ENCODE peak calls at places on chromosomes 4 and X, in seven cellular contexts. E is SK-N-MC, X is kidney epithelial cell, H is ovary, C is pancreas, A is tibial nerve, S is adipocyte. J is an unnamed sample.

GRCh38 chrX:71604141-71604540 is 14.2 kb downstream of the CXCR3 start:
- DNase-seq in H (no peak), S (no peak), X (no peak), E (no peak), C (no peak), A (no peak), J (no peak)

GRCh38 chrX:39605183-39605582 is 492.6 kb downstream of the BCOR start:
- DNase-seq in H (no peak), E (no peak), X (no peak), S (peak; percentile 6), A (no peak), C (no peak), J (no peak)

GRCh38 chr4:54099959-54100606 is at the start of gene GSX2:
- DNase-seq in S (peak; percentile 70), A (no peak), C (no peak), H (no peak), X (no peak), E (no peak), J (no peak)

GRCh38 chr4:66489783-66490452 is 819.6 kb upstream of the EPHA5 start:
- DNase-seq in A (no peak), C (no peak), H (no peak), X (peak; percentile 37), S (peak; percentile 62), E (no peak), J (no peak)

GRCh38 chr4:164730705-164731393 is 23.1 kb upstream of the SMIM31 start:
- DNase-seq in A (no peak), E (no peak), C (no peak), X (no peak), S (no peak), H (no peak), J (no peak)

GRCh38 chrX:15946783-15947550 is 92.4 kb upstream of the AP1S2 start:
- DNase-seq in A (no peak), H (no peak), S (peak; percentile 80), X (peak; percentile 75), E (no peak), C (no peak), J (no peak)

GRCh38 chrX:149504915-149505651 is at the start of gene IDS:
- DNase-seq in C (peak; percentile 89), E (no peak), S (peak; percentile 90), H (peak; percentile 88), A (peak; percentile 75), X (peak; percentile 38), J (peak; percentile 91)

GRCh38 chr4:88843067-88843723 is 145.6 kb upstream of the NAP1L5 start:
- DNase-seq in E (no peak), S (no peak), H (no peak), X (no peak), C (no peak), A (no peak), J (no peak)

GRCh38 chrX:34879361-34879760 is 63.2 kb upstream of the FAM47B start:
- DNase-seq in H (no peak), S (no peak), A (no peak), C (no peak), E (no peak), X (no peak), J (no peak)

GRCh38 chrX:141733371-141733770 is 34.8 kb upstream of the SPANXD start:
- DNase-seq in C (no peak), X (no peak), A (no peak), H (no peak), S (peak; percentile 48), E (no peak), J (no peak)

GRCh38 chr4:752196-752861 is 46.7 kb downstream of the PCGF3 start:
- DNase-seq in A (no peak), E (no peak), X (no peak), S (no peak), C (no peak), H (no peak), J (no peak)

GRCh38 chrX:56947695-56948094 is 47.6 kb downstream of the SPIN3 start:
- DNase-seq in C (no peak), E (no peak), S (peak; percentile 14), X (no peak), A (no peak), H (no peak), J (no peak)

GRCh38 chrX:149512225-149512885 is 7.2 kb upstream of the IDS start:
- DNase-seq in X (no peak), E (no peak), C (peak; percentile 65), S (peak; percentile 46), A (no peak), H (no peak), J (no peak)

GRCh38 chr4:133694416-133694815 is 507.2 kb downstream of the PABPC4L start:
- DNase-seq in C (no peak), A (no peak), E (no peak), S (peak; percentile 4), H (no peak), X (no peak), J (no peak)

GRCh38 chrX:152635941-152636340 is 1.8 kb upstream of the GABRQ start:
- DNase-seq in X (no peak), S (peak; percentile 76), C (no peak), E (peak; percentile 45), A (peak; percentile 13), H (no peak), J (no peak)

GRCh38 chr4:13866881-13867280 is 239.4 kb upstream of the BOD1L1 start:
- DNase-seq in C (no peak), S (no peak), H (no peak), X (no peak), A (no peak), E (no peak), J (no peak)

GRCh38 chrX:134604701-134605271 is 53.5 kb downstream of the PLAC1 start:
- DNase-seq in C (no peak), A (no peak), H (peak; percentile 53), X (no peak), E (no peak), S (peak; percentile 14), J (peak; percentile 61)

GRCh38 chr4:139242511-139243051 is 37.4 kb downstream of the MGARP start:
- DNase-seq in S (peak; percentile 66), C (no peak), E (no peak), H (no peak), X (no peak), A (no peak), J (no peak)

GRCh38 chr4:21768349-21769310 is 179.9 kb downstream of the KCNIP4 start:
- DNase-seq in A (no peak), E (no peak), C (no peak), X (no peak), S (peak; percentile 84), H (no peak), J (no peak)

GRCh38 chrX:48559636-48560035 is 14.6 kb upstream of the RBM3 start:
- DNase-seq in X (no peak), A (no peak), S (no peak), C (no peak), H (no peak), E (no peak), J (no peak)

GRCh38 chrX:48560681-48561080 is 13.6 kb upstream of the RBM3 start:
- DNase-seq in S (no peak), A (no peak), C (no peak), H (no peak), X (no peak), E (no peak), J (no peak)

GRCh38 chrX:48558270-48558669 is 16.0 kb upstream of the RBM3 start:
- DNase-seq in E (no peak), C (no peak), X (no peak), H (no peak), A (no peak), S (peak; percentile 51), J (no peak)

DNA sequence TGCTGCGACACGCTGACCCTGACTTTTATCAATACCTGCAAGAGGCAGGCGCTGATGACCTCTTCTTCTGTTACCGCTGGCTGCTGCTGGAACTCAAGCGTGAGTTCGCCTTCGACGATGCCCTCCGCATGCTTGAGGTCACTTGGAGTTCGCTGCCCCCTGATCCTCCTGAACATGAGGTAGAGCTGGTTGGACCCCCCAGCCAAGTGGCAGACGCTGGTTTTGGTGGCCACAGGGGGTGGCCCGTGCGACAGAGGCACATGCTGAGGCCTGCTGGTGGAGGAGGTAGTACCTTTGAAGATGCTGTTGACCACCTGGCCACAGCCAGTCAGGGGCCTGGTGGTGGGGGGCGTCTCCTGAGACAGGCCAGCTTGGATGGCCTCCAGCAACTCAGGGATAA is 14.2 kb upstream of the RBM3 start:
- DNase-seq in H (no peak), C (no peak), E (no peak), S (no peak), X (no peak), A (no peak), J (no peak)
- H3K36me3 ChIP-seq in H (no peaks in the 10 kb centered on the region), C (no peaks in the 10 kb centered on the region), E (peaks cover 15% of the 10 kb centered on the region), S (peaks cover 28% of the 10 kb centered on the region), X (no peaks in the 10 kb centered on the region), A (peaks cover 51% of the 10 kb centered on the region), J (peaks cover 7% of the 10 kb centered on the region)

DNA sequence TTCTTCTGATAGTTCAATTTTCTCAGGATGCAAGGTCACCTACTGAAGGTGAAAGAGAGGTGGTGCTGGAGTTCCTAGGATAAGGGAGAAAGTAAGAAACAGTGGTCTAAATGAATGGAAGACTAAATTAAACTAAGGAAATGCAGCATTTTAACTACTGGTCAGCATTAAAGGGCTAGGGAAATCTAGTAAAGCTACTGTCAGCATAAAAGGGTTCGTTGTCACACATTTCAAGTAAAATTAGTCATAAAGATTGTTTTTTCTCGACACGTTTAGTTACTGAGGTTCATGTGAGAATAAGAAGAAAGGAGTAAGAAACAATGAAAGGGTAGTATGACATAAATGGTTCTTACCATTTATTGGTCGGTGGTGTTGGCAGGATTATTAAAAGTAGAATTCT is 40.0 kb upstream of the COX18 start:
- DNase-seq in C (no peak), S (no peak), A (no peak), E (no peak), X (no peak), H (no peak), J (no peak)
- H3K36me3 ChIP-seq in C (no peaks in the 10 kb centered on the region), S (peaks cover 94% of the 10 kb centered on the region), A (peaks cover 85% of the 10 kb centered on the region), E (peaks cover 81% of the 10 kb centered on the region), X (no peaks in the 10 kb centered on the region), H (no peaks in the 10 kb centered on the region), J (peaks cover 29% of the 10 kb centered on the region)

DNA sequence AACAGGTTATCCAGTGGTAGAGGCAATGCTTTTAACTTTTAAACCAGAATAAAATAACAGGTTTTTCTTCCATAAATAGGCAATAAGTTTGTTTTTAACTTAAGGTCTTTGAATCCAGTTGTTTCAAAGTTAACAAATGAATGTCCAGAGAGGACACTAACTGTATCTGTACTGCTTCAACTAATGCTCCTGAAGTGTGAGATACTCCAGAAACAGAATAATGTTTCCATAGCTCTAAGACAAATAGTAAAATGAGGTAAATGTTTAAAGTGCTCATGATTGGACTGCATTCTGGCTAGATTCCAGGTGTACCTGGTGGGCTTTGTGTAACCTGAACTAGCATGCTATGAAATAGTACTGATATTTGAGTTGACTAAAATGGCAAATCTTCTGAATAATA is 51.7 kb downstream of the METTL14 start:
- DNase-seq in A (no peak), X (no peak), S (no peak), E (no peak), C (no peak), H (no peak), J (no peak)
- H3K36me3 ChIP-seq in A (peaks cover 48% of the 10 kb centered on the region), X (no peaks in the 10 kb centered on the region), S (peaks cover 84% of the 10 kb centered on the region), E (peaks cover 14% of the 10 kb centered on the region), C (no peaks in the 10 kb centered on the region), H (no peaks in the 10 kb centered on the region), J (peaks cover 28% of the 10 kb centered on the region)

GRCh38 chr4:5573965-5574364 is 134.4 kb downstream of the EVC2 start:
- DNase-seq in A (no peak), H (no peak), X (no peak), S (no peak), E (no peak), C (no peak), J (no peak)
- H3K36me3 ChIP-seq in A (peaks cover 91% of the 10 kb centered on the region), H (no peaks in the 10 kb centered on the region), X (peaks cover 3% of the 10 kb centered on the region), S (peaks cover 49% of the 10 kb centered on the region), E (no peaks in the 10 kb centered on the region), C (no peaks in the 10 kb centered on the region), J (no peaks in the 10 kb centered on the region)